ENCODE peak calls at places on chromosomes 4 and X, in ten cellular contexts. A, G, X, D, L, W, Y, Q, P and U are unnamed samples.

GRCh38 chrX:45621356-45622041 is 420.8 kb upstream of the DIPK2B start:
- DNase-seq in A (no peak), G (no peak), X (peak), D (no peak), L (no peak), W (no peak), Y (no peak), Q (no peak), P (no peak), U (no peak)

GRCh38 chr4:3227878-3228675 is 20.9 kb upstream of the MSANTD1 start:
- DNase-seq in A (no peak), G (peak), X (no peak), D (no peak), L (no peak), W (no peak), Y (peak), Q (no peak), P (no peak), U (peak)

GRCh38 chrX:2707334-2707760 is 16.3 kb downstream of the CD99 start:
- DNase-seq in A (peak), G (peak), X (peak), D (peak), L (no peak), W (no peak), Y (peak), Q (no peak), P (peak), U (peak)

GRCh38 chr4:95294291-95294690 is 254.5 kb downstream of the UNC5C start:
- DNase-seq in A (no peak), G (no peak), X (no peak), D (no peak), L (no peak), W (no peak), Y (no peak), Q (no peak), P (no peak), U (no peak)

GRCh38 chr4:1323635-1324442 is 23.2 kb upstream of the UVSSA start:
- DNase-seq in A (no peak), G (no peak), X (peak), D (no peak), L (no peak), W (no peak), Y (no peak), Q (no peak), P (no peak), U (no peak)

GRCh38 chr4:30753316-30753715 is 33.1 kb downstream of the PCDH7 start:
- DNase-seq in A (no peak), G (no peak), X (peak), D (no peak), L (no peak), W (no peak), Y (no peak), Q (no peak), P (no peak), U (no peak)

GRCh38 chrX:38754102-38754790 is 47.0 kb upstream of the MID1IP1 start:
- DNase-seq in A (peak), G (no peak), X (peak), D (peak), L (no peak), W (peak), Y (no peak), Q (peak), P (peak), U (no peak)

GRCh38 chr4:27272264-27272663 is 411.6 kb downstream of the STIM2 start:
- DNase-seq in A (no peak), G (no peak), X (no peak), D (no peak), L (no peak), W (no peak), Y (no peak), Q (no peak), P (no peak), U (no peak)

GRCh38 chrX:56797966-56798711 is 69.1 kb downstream of the NBDY start:
- DNase-seq in A (no peak), G (no peak), X (no peak), D (no peak), L (peak), W (no peak), Y (peak), Q (peak), P (no peak), U (no peak)

GRCh38 chr4:167021545-167022155 is 212.6 kb downstream of the SPOCK3 start:
- DNase-seq in A (peak), G (peak), X (no peak), D (peak), L (peak), W (peak), Y (peak), Q (peak), P (peak), U (peak)

DNA sequence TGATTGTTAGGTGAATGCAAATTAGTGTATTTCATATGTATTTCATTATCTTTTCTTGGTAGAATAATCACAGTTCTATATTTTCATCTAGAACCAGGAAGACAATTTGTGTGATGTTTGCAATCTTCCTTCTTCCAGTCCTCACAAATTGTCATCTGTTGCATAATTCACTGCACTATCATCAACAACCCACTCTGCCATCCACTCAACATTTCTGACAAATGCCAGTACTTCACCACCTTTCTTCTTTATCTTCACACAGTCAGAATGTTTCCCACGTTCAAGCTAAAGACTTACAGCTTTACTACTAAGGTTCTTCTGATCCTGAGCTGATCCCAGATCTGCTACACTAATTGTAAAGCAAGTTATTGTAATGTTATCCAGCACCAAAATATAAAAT is 107.8 kb downstream of the IQCM start:
- DNase-seq in A (no peak), G (no peak), X (no peak), D (no peak), L (no peak), W (peak), Y (no peak), Q (no peak), P (no peak), U (no peak)
- TF ChIP-seq CTCF in A (no peak), G (no peak), X (no peak), D (no peak), L (no peak), W (no peak), Y (no peak), Q (no peak), P (no peak), U (no peak)

DNA sequence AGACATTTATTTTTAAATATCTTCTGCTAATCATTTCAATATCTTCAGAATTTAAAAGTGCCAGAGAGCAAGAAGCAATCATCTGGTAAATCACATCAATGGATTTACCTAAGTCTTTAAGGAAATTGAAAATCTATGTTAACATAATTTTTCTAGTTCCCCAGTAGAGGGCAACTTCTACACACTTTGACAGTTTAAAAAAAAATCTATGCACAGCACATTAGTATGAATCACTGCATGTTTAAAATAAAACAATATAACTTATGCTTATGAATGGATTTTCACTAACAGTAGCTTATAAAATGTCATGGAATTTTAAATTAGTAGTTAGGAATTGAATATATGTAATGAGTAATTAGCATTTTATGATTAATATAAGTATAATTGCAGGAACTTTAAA is 126.5 kb downstream of the REELD1 start:
- DNase-seq in A (no peak), G (no peak), X (no peak), D (no peak), L (no peak), W (peak), Y (no peak), Q (peak), P (no peak), U (no peak)
- TF ChIP-seq CTCF in A (peak), G (peak), X (no peak), D (peak), L (peak), W (peak), Y (no peak), Q (peak), P (peak), U (peak)

DNA sequence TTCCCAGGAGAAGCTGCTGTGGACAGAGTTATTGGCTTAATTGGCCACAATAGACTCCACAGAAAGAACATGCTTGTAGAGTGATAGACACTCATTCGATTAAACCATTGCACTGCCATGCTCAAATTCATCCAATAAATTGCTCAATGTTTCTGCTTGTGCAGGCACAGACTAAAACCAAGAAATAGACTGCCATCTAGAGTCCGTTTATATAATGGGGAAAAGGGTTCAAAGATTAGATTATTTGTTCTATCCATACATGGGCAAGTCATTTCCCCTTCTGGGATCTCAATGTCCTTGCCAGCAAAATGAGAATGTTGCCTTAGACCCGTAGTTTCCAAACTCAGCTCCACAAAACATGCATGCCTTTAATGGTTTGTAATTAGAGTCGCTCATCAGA is 8.7 kb downstream of the SMIM10 start:
- DNase-seq in A (no peak), G (no peak), X (no peak), D (peak), L (no peak), W (peak), Y (no peak), Q (peak), P (no peak), U (no peak)
- TF ChIP-seq CTCF in A (peak), G (peak), X (peak), D (peak), L (peak), W (peak), Y (no peak), Q (peak), P (peak), U (peak)

GRCh38 chr4:67198757-67199156 is 346.5 kb downstream of the CENPC start:
- DNase-seq in A (no peak), G (no peak), X (no peak), D (peak), L (no peak), W (peak), Y (no peak), Q (no peak), P (no peak), U (no peak)
- TF ChIP-seq CTCF in A (peak), G (no peak), X (no peak), D (no peak), L (peak), W (peak), Y (no peak), Q (peak), P (peak), U (no peak)